ENCODE peak calls at places on chromosomes 16 and 17, in ten cellular contexts. Y is fibroblast of mammary gland, O is cardiac muscle cell, A is ovary, C is fibroblast of pulmonary artery, T is spleen, D is cardiac fibroblast, F is AG04450, M is tibial nerve, I is fibroblast of lung. G is an unnamed sample.
A peak's percentile ranks its signal among the peaks of the same experiment; 100 is the strongest.

GRCh38 chr16:56628486-56629035 is 3.0 kb downstream of the MT1E start:
- DNase-seq in F (no peak), M (no peak), T (no peak), Y (peak; percentile 39), A (no peak), D (peak; percentile 51), O (no peak), C (no peak), I (no peak), G (no peak)

GRCh38 chr16:48269011-48269410 is 21.7 kb upstream of the ABCC11 start:
- DNase-seq in F (no peak), D (no peak), T (no peak), A (no peak), O (no peak), C (no peak), I (no peak), Y (no peak), M (no peak), G (no peak)

GRCh38 chr16:57216968-57217367 is 28.1 kb upstream of the ARL2BP start:
- DNase-seq in C (no peak), F (no peak), D (no peak), I (no peak), Y (no peak), O (no peak), A (no peak), T (no peak), M (no peak), G (no peak)

GRCh38 chr17:36617773-36618172 is 16.4 kb downstream of the MRM1 start:
- DNase-seq in D (no peak), T (no peak), M (no peak), F (no peak), I (no peak), O (no peak), A (no peak), Y (no peak), C (no peak), G (no peak)

GRCh38 chr17:72351884-72352346 is 231.1 kb downstream of the SOX9 start:
- DNase-seq in D (no peak), Y (no peak), O (peak; percentile 17), A (no peak), T (no peak), C (no peak), I (no peak), M (no peak), F (no peak), G (no peak)

GRCh38 chr17:3636154-3636907 is at the start of the genes CTNS and SHPK:
- DNase-seq in D (peak; percentile 96), O (peak; percentile 98), A (peak; percentile 96), Y (peak; percentile 92), C (peak; percentile 96), I (peak; percentile 95), M (peak; percentile 93), T (peak; percentile 98), F (peak; percentile 85), G (peak; percentile 86)

GRCh38 chr16:12729448-12729847 is 74.2 kb downstream of the CPPED1 start:
- DNase-seq in I (peak; percentile 11), T (no peak), M (no peak), C (peak; percentile 50), O (no peak), F (no peak), A (no peak), Y (peak; percentile 82), D (peak; percentile 76), G (no peak)

GRCh38 chr17:43839670-43840101 is 6.7 kb upstream of the MPP3 start:
- DNase-seq in I (no peak), F (no peak), A (no peak), M (no peak), O (no peak), T (peak; percentile 69), D (no peak), C (no peak), Y (no peak), G (no peak)

GRCh38 chr17:64133546-64134215 is 3.7 kb upstream of the ERN1 start:
- DNase-seq in C (peak; percentile 84), A (no peak), M (no peak), Y (peak; percentile 76), O (peak; percentile 70), T (no peak), I (peak; percentile 79), D (peak; percentile 85), F (no peak), G (peak; percentile 63)

GRCh38 chr16:87231911-87232310 is 85.3 kb downstream of the C16orf95 start:
- DNase-seq in Y (no peak), O (no peak), A (no peak), C (no peak), T (no peak), F (no peak), M (no peak), I (no peak), D (no peak), G (no peak)

DNA sequence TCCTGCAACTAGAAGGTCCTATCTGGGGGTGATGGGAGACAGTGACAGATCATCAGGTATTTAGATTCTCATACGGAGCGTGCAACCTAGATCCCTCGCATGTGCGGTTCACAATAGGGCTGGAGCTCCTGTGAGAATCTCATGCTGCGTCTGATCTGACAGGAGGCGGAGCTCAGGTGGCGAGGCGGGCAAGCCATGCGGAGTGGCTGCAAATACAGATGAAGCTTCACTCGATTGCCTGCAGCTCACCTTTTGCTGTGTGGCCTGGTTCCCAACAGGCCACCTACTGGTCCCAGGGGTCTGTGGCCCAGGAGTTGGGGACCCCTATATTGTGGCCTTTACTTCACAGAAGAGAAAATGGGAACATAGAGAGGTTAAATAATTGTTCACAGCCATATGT is 200.4 kb downstream of the IRF8 start:
- DNase-seq in A (no peak), Y (no peak), I (no peak), M (no peak), C (no peak), T (peak; percentile 45), O (no peak), F (no peak), D (no peak), G (no peak)
- H3K4me3 ChIP-seq in A (no peak overlapping the region), Y (no peak overlapping the region), I (no peak overlapping the region), M (no peak overlapping the region), C (no peak overlapping the region), T (no peak overlapping the region), O (no peak overlapping the region), F (no peak overlapping the region), D (no peak overlapping the region), G (no peak overlapping the region)

DNA sequence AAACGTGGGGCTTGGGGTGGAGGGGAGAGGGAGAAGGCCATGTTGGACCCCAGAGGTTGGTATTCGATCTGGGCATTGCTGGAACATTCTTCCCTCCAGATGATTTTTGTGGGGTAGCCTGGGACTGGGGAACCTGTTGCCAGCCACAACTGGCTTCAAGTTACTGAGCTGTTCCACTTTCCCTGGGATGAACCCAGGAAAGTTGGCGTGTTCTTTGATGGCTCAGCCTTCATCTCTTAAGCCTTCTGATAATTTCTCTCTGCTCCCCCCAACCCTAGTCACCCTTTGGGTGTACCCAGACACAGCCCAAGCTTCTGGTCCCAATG is 2.1 kb downstream of the TBX21 start:
- DNase-seq in O (no peak), Y (no peak), D (no peak), T (no peak), M (no peak), F (no peak), A (no peak), I (no peak), C (no peak), G (no peak)
- H3K4me3 ChIP-seq in O (no peak overlapping the region), Y (no peak overlapping the region), D (no peak overlapping the region), T (peak overlapping the region; percentile 25), M (no peak overlapping the region), F (no peak overlapping the region), A (no peak overlapping the region), I (no peak overlapping the region), C (no peak overlapping the region), G (no peak overlapping the region)

GRCh38 chr17:39196191-39196819 is 1.2 kb downstream of the CACNB1 start:
- DNase-seq in O (no peak), I (no peak), D (no peak), A (no peak), F (no peak), C (no peak), T (no peak), M (no peak), Y (no peak), G (no peak)

GRCh38 chr17:39193346-39193745 is 4.1 kb downstream of the CACNB1 start:
- DNase-seq in T (no peak), D (no peak), I (no peak), Y (no peak), C (no peak), O (no peak), F (no peak), M (no peak), A (no peak), G (no peak)

GRCh38 chr17:39194089-39194984 is 3.1 kb downstream of the CACNB1 start:
- DNase-seq in M (peak; percentile 33), O (peak; percentile 84), Y (peak; percentile 65), I (peak; percentile 58), T (no peak), F (no peak), A (no peak), D (peak; percentile 68), C (peak; percentile 70), G (no peak)

GRCh38 chr17:39195568-39196160 is 1.8 kb downstream of the CACNB1 start:
- DNase-seq in M (no peak), A (no peak), C (no peak), Y (peak; percentile 24), F (no peak), D (no peak), I (no peak), O (no peak), T (no peak), G (no peak)

DNA sequence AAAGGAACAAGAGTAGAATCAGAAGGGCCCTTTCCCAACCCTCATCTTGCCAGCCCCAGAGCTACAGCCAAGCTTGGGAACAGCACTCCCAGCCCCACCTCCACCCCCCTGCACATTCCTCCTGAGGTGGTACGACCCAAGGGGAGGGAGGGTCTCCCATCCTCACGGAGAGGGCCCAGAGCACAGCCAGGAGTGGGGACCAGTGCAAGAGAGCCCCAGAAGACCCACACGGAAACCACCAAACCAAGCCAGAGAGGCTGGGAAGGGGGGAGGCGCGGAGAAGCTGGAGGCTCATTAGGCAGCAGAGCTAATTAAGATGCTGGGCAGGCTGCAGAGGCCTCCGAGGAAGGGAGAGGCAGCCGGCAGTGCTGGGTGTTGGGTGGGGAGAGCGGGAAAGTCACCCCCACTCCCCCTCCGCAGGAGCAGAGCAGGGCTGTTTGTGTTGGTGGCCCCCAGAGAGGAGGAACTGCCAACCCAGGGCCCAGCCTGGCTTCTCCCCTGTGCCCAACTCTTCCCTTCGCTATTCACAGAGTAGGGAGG is 2.4 kb downstream of the CACNB1 start:
- DNase-seq in D (no peak), F (no peak), C (no peak), Y (no peak), A (no peak), M (no peak), O (no peak), T (no peak), I (no peak), G (no peak)
- H3K4me3 ChIP-seq in D (peak overlapping the region; percentile 18), F (no peak overlapping the region), C (no peak overlapping the region), Y (peak overlapping the region; percentile 7), A (no peak overlapping the region), M (no peak overlapping the region), O (peak overlapping the region; percentile 2), T (no peak overlapping the region), I (peak overlapping the region; percentile 84), G (no peak overlapping the region)

DNA sequence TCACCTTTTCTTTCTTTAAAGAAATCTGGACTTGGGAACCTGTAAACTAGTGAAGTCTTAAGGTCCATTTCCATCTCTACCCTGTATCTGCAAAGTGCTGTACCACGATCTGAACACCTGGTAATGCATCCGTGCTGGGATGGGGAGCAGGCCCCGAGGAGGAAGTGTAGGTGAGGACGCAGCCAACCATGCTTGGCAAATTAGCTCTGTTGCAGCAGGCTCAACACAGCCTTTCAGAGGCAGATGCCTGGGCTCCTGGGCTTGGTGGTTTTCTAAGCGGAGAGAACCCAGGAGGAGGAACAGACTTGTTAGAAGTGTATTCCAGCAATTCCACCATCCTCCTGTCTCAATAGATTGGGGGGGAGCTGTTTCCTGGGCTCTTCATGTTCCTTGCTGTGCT is 5.5 kb downstream of the AFMID start:
- DNase-seq in A (no peak), D (no peak), T (no peak), C (no peak), F (no peak), I (no peak), M (no peak), O (no peak), Y (no peak), G (no peak)
- H3K4me3 ChIP-seq in A (no peak overlapping the region), D (no peak overlapping the region), T (no peak overlapping the region), C (no peak overlapping the region), F (no peak overlapping the region), I (no peak overlapping the region), M (no peak overlapping the region), O (no peak overlapping the region), Y (no peak overlapping the region), G (no peak overlapping the region)